ENCODE peak calls at places on chromosomes 13 and 19, in seven cellular contexts. One of them, this sample, is unnamed.

GRCh38 chr13:44141213-44141724 is 232.4 kb upstream of the SERP2 start:
- DNase-seq in Peyer's patch: no peak
- DNase-seq in AG09309: no peak
- DNase-seq in cardiac fibroblast: peak; percentile 19
- DNase-seq in breast epithelium: peak; percentile 27
- DNase-seq in esophagus squamous epithelium: no peak
- DNase-seq in GM23338: peak; percentile 47
- DNase-seq in this sample: peak; percentile 35

GRCh38 chr13:112733661-112734379 is 44.0 kb downstream of the ATP11A start:
- DNase-seq in breast epithelium: no peak
- DNase-seq in GM23338: peak; percentile 83
- DNase-seq in cardiac fibroblast: no peak
- DNase-seq in esophagus squamous epithelium: no peak
- DNase-seq in Peyer's patch: no peak
- DNase-seq in AG09309: no peak
- DNase-seq in this sample: peak; percentile 54

GRCh38 chr13:75222031-75222430 is 259.9 kb downstream of the TBC1D4 start:
- DNase-seq in cardiac fibroblast: peak; percentile 76
- DNase-seq in Peyer's patch: no peak
- DNase-seq in GM23338: no peak
- DNase-seq in AG09309: peak; percentile 63
- DNase-seq in esophagus squamous epithelium: no peak
- DNase-seq in breast epithelium: no peak
- DNase-seq in this sample: peak; percentile 85

GRCh38 chr19:40313229-40313983 is 28.3 kb upstream of the AKT2 start:
- DNase-seq in GM23338: no peak
- DNase-seq in esophagus squamous epithelium: no peak
- DNase-seq in breast epithelium: no peak
- DNase-seq in Peyer's patch: no peak
- DNase-seq in AG09309: no peak
- DNase-seq in cardiac fibroblast: no peak
- DNase-seq in this sample: no peak

GRCh38 chr19:8575467-8575997 is 1.7 kb downstream of the MYO1F start:
- DNase-seq in esophagus squamous epithelium: no peak
- DNase-seq in GM23338: peak; percentile 77
- DNase-seq in Peyer's patch: peak; percentile 58
- DNase-seq in AG09309: no peak
- DNase-seq in breast epithelium: no peak
- DNase-seq in cardiac fibroblast: peak; percentile 50
- DNase-seq in this sample: peak; percentile 49

GRCh38 chr19:4391701-4392543 is 8.4 kb downstream of the SH3GL1 start:
- DNase-seq in AG09309: no peak
- DNase-seq in Peyer's patch: no peak
- DNase-seq in esophagus squamous epithelium: no peak
- DNase-seq in breast epithelium: no peak
- DNase-seq in GM23338: no peak
- DNase-seq in cardiac fibroblast: peak; percentile 79
- DNase-seq in this sample: peak; percentile 69

GRCh38 chr19:39679056-39679790 is 23.5 kb downstream of the LGALS16 start:
- DNase-seq in AG09309: no peak
- DNase-seq in GM23338: no peak
- DNase-seq in breast epithelium: no peak
- DNase-seq in cardiac fibroblast: no peak
- DNase-seq in Peyer's patch: no peak
- DNase-seq in esophagus squamous epithelium: no peak
- DNase-seq in this sample: peak; percentile 6

GRCh38 chr19:511101-511841 is 4.0 kb downstream of the TPGS1 start:
- DNase-seq in Peyer's patch: peak; percentile 75
- DNase-seq in cardiac fibroblast: peak; percentile 64
- DNase-seq in GM23338: no peak
- DNase-seq in esophagus squamous epithelium: no peak
- DNase-seq in breast epithelium: no peak
- DNase-seq in AG09309: no peak
- DNase-seq in this sample: no peak

GRCh38 chr13:52016296-52016695 is 4.1 kb downstream of the ALG11 start:
- DNase-seq in AG09309: no peak
- DNase-seq in esophagus squamous epithelium: no peak
- DNase-seq in breast epithelium: no peak
- DNase-seq in Peyer's patch: no peak
- DNase-seq in cardiac fibroblast: no peak
- DNase-seq in GM23338: no peak
- DNase-seq in this sample: no peak

GRCh38 chr13:34502011-34502410 is 440.1 kb upstream of the NBEA start:
- DNase-seq in Peyer's patch: no peak
- DNase-seq in AG09309: no peak
- DNase-seq in cardiac fibroblast: no peak
- DNase-seq in esophagus squamous epithelium: no peak
- DNase-seq in GM23338: no peak
- DNase-seq in breast epithelium: no peak
- DNase-seq in this sample: no peak

GRCh38 chr13:31046711-31047279 is 114.3 kb downstream of the TEX26 start:
- DNase-seq in AG09309: no peak
- DNase-seq in cardiac fibroblast: peak; percentile 67
- DNase-seq in Peyer's patch: no peak
- DNase-seq in esophagus squamous epithelium: no peak
- DNase-seq in breast epithelium: no peak
- DNase-seq in GM23338: no peak
- DNase-seq in this sample: peak; percentile 22

GRCh38 chr13:110387451-110388140 is 80.5 kb downstream of the COL4A2 start:
- DNase-seq in esophagus squamous epithelium: no peak
- DNase-seq in AG09309: no peak
- DNase-seq in breast epithelium: peak; percentile 64
- DNase-seq in Peyer's patch: no peak
- DNase-seq in cardiac fibroblast: peak; percentile 67
- DNase-seq in GM23338: peak; percentile 62
- DNase-seq in this sample: peak; percentile 13

GRCh38 chr19:3771906-3772450 is at the start of gene RAX2:
- DNase-seq in cardiac fibroblast: no peak
- DNase-seq in GM23338: no peak
- DNase-seq in esophagus squamous epithelium: no peak
- DNase-seq in Peyer's patch: no peak
- DNase-seq in breast epithelium: no peak
- DNase-seq in AG09309: no peak
- DNase-seq in this sample: no peak

GRCh38 chr13:38398810-38399493 is 49.3 kb downstream of the UFM1 start:
- DNase-seq in breast epithelium: no peak
- DNase-seq in cardiac fibroblast: peak; percentile 61
- DNase-seq in esophagus squamous epithelium: no peak
- DNase-seq in AG09309: peak; percentile 68
- DNase-seq in Peyer's patch: no peak
- DNase-seq in GM23338: no peak
- DNase-seq in this sample: no peak

GRCh38 chr19:52307275-52307674 is 10.3 kb downstream of the ZNF480 start:
- DNase-seq in esophagus squamous epithelium: no peak
- DNase-seq in breast epithelium: no peak
- DNase-seq in Peyer's patch: no peak
- DNase-seq in AG09309: no peak
- DNase-seq in GM23338: peak; percentile 58
- DNase-seq in cardiac fibroblast: peak; percentile 28
- DNase-seq in this sample: peak; percentile 19

GRCh38 chr19:12937243-12938053 is 961 bp upstream of the CALR start:
- DNase-seq in AG09309: no peak
- DNase-seq in cardiac fibroblast: no peak
- DNase-seq in breast epithelium: no peak
- DNase-seq in Peyer's patch: peak; percentile 49
- DNase-seq in GM23338: peak; percentile 91
- DNase-seq in esophagus squamous epithelium: no peak
- DNase-seq in this sample: no peak

GRCh38 chr13:31722684-31723083 is 16.6 kb upstream of the RXFP2 start:
- DNase-seq in cardiac fibroblast: peak; percentile 47
- DNase-seq in esophagus squamous epithelium: no peak
- DNase-seq in AG09309: no peak
- DNase-seq in breast epithelium: no peak
- DNase-seq in GM23338: no peak
- DNase-seq in Peyer's patch: no peak
- DNase-seq in this sample: peak; percentile 51

GRCh38 chr19:13100031-13100588 is 2.5 kb downstream of the LYL1 start:
- DNase-seq in breast epithelium: no peak
- DNase-seq in AG09309: no peak
- DNase-seq in cardiac fibroblast: no peak
- DNase-seq in Peyer's patch: peak; percentile 58
- DNase-seq in GM23338: no peak
- DNase-seq in esophagus squamous epithelium: no peak
- DNase-seq in this sample: no peak

GRCh38 chr13:113018676-113019465 is 49.9 kb downstream of the MCF2L start:
- DNase-seq in Peyer's patch: no peak
- DNase-seq in breast epithelium: no peak
- DNase-seq in cardiac fibroblast: no peak
- DNase-seq in esophagus squamous epithelium: no peak
- DNase-seq in GM23338: no peak
- DNase-seq in AG09309: no peak
- DNase-seq in this sample: no peak

GRCh38 chr13:78326608-78327007 is 276.7 kb downstream of the POU4F1 start:
- DNase-seq in cardiac fibroblast: no peak
- DNase-seq in AG09309: no peak
- DNase-seq in breast epithelium: no peak
- DNase-seq in esophagus squamous epithelium: no peak
- DNase-seq in GM23338: no peak
- DNase-seq in Peyer's patch: no peak
- DNase-seq in this sample: no peak

GRCh38 chr13:29758591-29759114 is 91.8 kb downstream of the UBL3 start:
- DNase-seq in AG09309: no peak
- DNase-seq in Peyer's patch: peak; percentile 55
- DNase-seq in breast epithelium: no peak
- DNase-seq in esophagus squamous epithelium: no peak
- DNase-seq in GM23338: no peak
- DNase-seq in cardiac fibroblast: no peak
- DNase-seq in this sample: no peak

GRCh38 chr19:42301646-42302204 is at the start of gene PRR19:
- DNase-seq in GM23338: peak; percentile 57
- DNase-seq in breast epithelium: no peak
- DNase-seq in Peyer's patch: peak; percentile 39
- DNase-seq in AG09309: no peak
- DNase-seq in cardiac fibroblast: no peak
- DNase-seq in esophagus squamous epithelium: no peak
- DNase-seq in this sample: no peak

GRCh38 chr19:3055741-3056453 is 6.4 kb downstream of the TLE5 start:
- DNase-seq in breast epithelium: peak; percentile 89
- DNase-seq in GM23338: peak; percentile 57
- DNase-seq in Peyer's patch: no peak
- DNase-seq in AG09309: no peak
- DNase-seq in cardiac fibroblast: no peak
- DNase-seq in esophagus squamous epithelium: no peak
- DNase-seq in this sample: no peak

GRCh38 chr13:99842379-99842778 is 129.2 kb downstream of the ZIC5 start:
- DNase-seq in esophagus squamous epithelium: no peak
- DNase-seq in breast epithelium: no peak
- DNase-seq in GM23338: no peak
- DNase-seq in Peyer's patch: no peak
- DNase-seq in cardiac fibroblast: no peak
- DNase-seq in AG09309: no peak
- DNase-seq in this sample: no peak

GRCh38 chr13:111204438-111205177 is 89.5 kb downstream of the ARHGEF7 start:
- DNase-seq in esophagus squamous epithelium: no peak
- DNase-seq in Peyer's patch: no peak
- DNase-seq in GM23338: peak; percentile 73
- DNase-seq in breast epithelium: no peak
- DNase-seq in cardiac fibroblast: peak; percentile 84
- DNase-seq in AG09309: peak; percentile 56
- DNase-seq in this sample: peak; percentile 81

GRCh38 chr13:72886272-72887062 is 104.5 kb downstream of the PIBF1 start:
- DNase-seq in GM23338: no peak
- DNase-seq in esophagus squamous epithelium: no peak
- DNase-seq in cardiac fibroblast: peak; percentile 76
- DNase-seq in breast epithelium: no peak
- DNase-seq in AG09309: peak; percentile 18
- DNase-seq in Peyer's patch: no peak
- DNase-seq in this sample: peak; percentile 73

GRCh38 chr13:40876020-40876738 is 86.8 kb downstream of the SLC25A15 start:
- DNase-seq in Peyer's patch: no peak
- DNase-seq in GM23338: no peak
- DNase-seq in breast epithelium: no peak
- DNase-seq in AG09309: no peak
- DNase-seq in esophagus squamous epithelium: no peak
- DNase-seq in cardiac fibroblast: no peak
- DNase-seq in this sample: no peak

GRCh38 chr19:50770888-50771287 is 624 bp downstream of the GPR32 start:
- DNase-seq in GM23338: no peak
- DNase-seq in AG09309: no peak
- DNase-seq in cardiac fibroblast: no peak
- DNase-seq in Peyer's patch: no peak
- DNase-seq in esophagus squamous epithelium: no peak
- DNase-seq in breast epithelium: no peak
- DNase-seq in this sample: no peak

GRCh38 chr13:64529874-64530485 is 2700.2 kb downstream of the PCDH9 start:
- DNase-seq in AG09309: no peak
- DNase-seq in Peyer's patch: no peak
- DNase-seq in cardiac fibroblast: peak; percentile 22
- DNase-seq in esophagus squamous epithelium: no peak
- DNase-seq in GM23338: peak; percentile 73
- DNase-seq in breast epithelium: no peak
- DNase-seq in this sample: peak; percentile 28
- TF ChIP-seq CTCF in AG09309: peak; percentile 61
- TF ChIP-seq CTCF in Peyer's patch: no peak
- TF ChIP-seq CTCF in cardiac fibroblast: peak; percentile 68
- TF ChIP-seq CTCF in esophagus squamous epithelium: no peak
- TF ChIP-seq CTCF in GM23338: peak; percentile 83
- TF ChIP-seq CTCF in breast epithelium: no peak
- TF ChIP-seq CTCF in this sample: peak; percentile 62

DNA sequence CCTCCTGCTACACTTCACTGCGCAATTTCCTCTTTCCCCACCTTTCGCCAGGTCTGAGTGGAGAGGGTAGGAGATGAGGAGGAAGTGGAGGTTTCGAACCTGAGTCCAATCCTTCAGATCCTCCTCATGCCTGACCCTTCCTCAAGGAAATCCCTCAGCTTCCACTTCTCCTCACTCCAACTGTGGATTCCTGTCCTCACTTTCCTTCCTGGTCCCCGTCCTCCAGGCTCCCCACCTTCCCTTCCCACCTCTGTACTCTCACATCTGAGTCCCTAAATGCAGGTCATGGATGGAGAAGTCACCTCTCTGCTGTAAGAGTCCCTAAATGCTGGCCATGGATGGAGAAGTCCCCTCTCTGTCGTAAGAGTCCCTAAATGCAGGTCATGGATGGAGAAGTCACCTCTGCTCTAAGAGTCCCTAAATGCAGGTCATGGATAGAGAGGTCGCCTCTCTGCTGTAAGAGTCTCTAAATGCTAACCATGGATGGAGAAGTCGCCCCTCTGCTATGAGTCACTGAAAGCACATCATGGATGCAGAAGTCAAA is 3.1 kb downstream of the TMEM86B start:
- DNase-seq in esophagus squamous epithelium: no peak
- DNase-seq in Peyer's patch: no peak
- DNase-seq in breast epithelium: no peak
- DNase-seq in AG09309: no peak
- DNase-seq in cardiac fibroblast: no peak
- DNase-seq in GM23338: no peak
- DNase-seq in this sample: no peak
- H3K4me3 ChIP-seq in esophagus squamous epithelium: no peak overlapping the region
- H3K4me3 ChIP-seq in Peyer's patch: no peak overlapping the region
- H3K4me3 ChIP-seq in breast epithelium: no peak overlapping the region
- H3K4me3 ChIP-seq in AG09309: no peak overlapping the region
- H3K4me3 ChIP-seq in cardiac fibroblast: no peak overlapping the region
- H3K4me3 ChIP-seq in GM23338: no peak overlapping the region
- H3K4me3 ChIP-seq in this sample: no peak overlapping the region

GRCh38 chr19:33396701-33397535 is 23.4 kb downstream of the CEBPG start:
- DNase-seq in GM23338: peak; percentile 60
- DNase-seq in breast epithelium: no peak
- DNase-seq in AG09309: no peak
- DNase-seq in cardiac fibroblast: peak; percentile 63
- DNase-seq in esophagus squamous epithelium: no peak
- DNase-seq in Peyer's patch: no peak
- DNase-seq in this sample: no peak
- TF ChIP-seq CTCF in GM23338: no peak
- TF ChIP-seq CTCF in breast epithelium: no peak
- TF ChIP-seq CTCF in AG09309: no peak
- TF ChIP-seq CTCF in cardiac fibroblast: no peak
- TF ChIP-seq CTCF in esophagus squamous epithelium: no peak
- TF ChIP-seq CTCF in Peyer's patch: no peak
- TF ChIP-seq CTCF in this sample: no peak

GRCh38 chr19:18191640-18192062 is 1.4 kb upstream of the MPV17L2 start:
- DNase-seq in breast epithelium: peak; percentile 76
- DNase-seq in AG09309: no peak
- DNase-seq in GM23338: no peak
- DNase-seq in esophagus squamous epithelium: no peak
- DNase-seq in cardiac fibroblast: no peak
- DNase-seq in Peyer's patch: no peak
- DNase-seq in this sample: no peak
- H3K4me3 ChIP-seq in breast epithelium: peak overlapping the region; percentile 68
- H3K4me3 ChIP-seq in AG09309: peak overlapping the region; percentile 61
- H3K4me3 ChIP-seq in GM23338: no peak overlapping the region
- H3K4me3 ChIP-seq in esophagus squamous epithelium: peak overlapping the region; percentile 56
- H3K4me3 ChIP-seq in cardiac fibroblast: peak overlapping the region; percentile 47
- H3K4me3 ChIP-seq in Peyer's patch: peak overlapping the region; percentile 61
- H3K4me3 ChIP-seq in this sample: peak overlapping the region; percentile 68

This sample was measured in fibroblast of the aortic adventitia.